ENCODE peak calls at places on chromosomes 16 and 17, in nine cellular contexts. One of them, this sample, is unnamed.

GRCh38 chr17:17043668-17044226 is 1.5 kb downstream of the MPRIP start:
- DNase-seq in activated naive CD8-positive, alpha-beta T cell treated with anti-CD3 and anti-CD28 coated beads, Interleukin-2, amount 50 U/mL, for 24 hours: no peak
- DNase-seq in amygdala: no peak
- DNase-seq in activated T-cell treated with anti-CD3 and anti-CD28 coated beads for 4 hours: no peak
- DNase-seq in H7: peak; percentile 56
- DNase-seq in choroid plexus epithelial cell: no peak
- DNase-seq in substantia nigra: no peak
- DNase-seq in left ventricle myocardium superior: no peak
- DNase-seq in COLO829: no peak
- DNase-seq in this sample: no peak

GRCh38 chr16:35411156-35411555 is 1951.7 kb downstream of the TP53TG3F start:
- DNase-seq in activated naive CD8-positive, alpha-beta T cell treated with anti-CD3 and anti-CD28 coated beads, Interleukin-2, amount 50 U/mL, for 24 hours: no peak
- DNase-seq in amygdala: no peak
- DNase-seq in activated T-cell treated with anti-CD3 and anti-CD28 coated beads for 4 hours: no peak
- DNase-seq in H7: no peak
- DNase-seq in choroid plexus epithelial cell: no peak
- DNase-seq in substantia nigra: no peak
- DNase-seq in left ventricle myocardium superior: no peak
- DNase-seq in COLO829: no peak
- DNase-seq in this sample: no peak

GRCh38 chr17:6163632-6164319 is 93.6 kb downstream of the WSCD1 start:
- DNase-seq in activated naive CD8-positive, alpha-beta T cell treated with anti-CD3 and anti-CD28 coated beads, Interleukin-2, amount 50 U/mL, for 24 hours: no peak
- DNase-seq in amygdala: no peak
- DNase-seq in activated T-cell treated with anti-CD3 and anti-CD28 coated beads for 4 hours: no peak
- DNase-seq in H7: no peak
- DNase-seq in choroid plexus epithelial cell: no peak
- DNase-seq in substantia nigra: peak; percentile 83
- DNase-seq in left ventricle myocardium superior: no peak
- DNase-seq in COLO829: no peak
- DNase-seq in this sample: no peak

GRCh38 chr17:40978752-40979151 is 5.4 kb downstream of the KRT40 start:
- DNase-seq in activated naive CD8-positive, alpha-beta T cell treated with anti-CD3 and anti-CD28 coated beads, Interleukin-2, amount 50 U/mL, for 24 hours: no peak
- DNase-seq in amygdala: no peak
- DNase-seq in activated T-cell treated with anti-CD3 and anti-CD28 coated beads for 4 hours: no peak
- DNase-seq in H7: no peak
- DNase-seq in choroid plexus epithelial cell: no peak
- DNase-seq in substantia nigra: no peak
- DNase-seq in left ventricle myocardium superior: no peak
- DNase-seq in COLO829: no peak
- DNase-seq in this sample: no peak

GRCh38 chr17:17382060-17382449 is 78.9 kb downstream of the NT5M start:
- DNase-seq in activated naive CD8-positive, alpha-beta T cell treated with anti-CD3 and anti-CD28 coated beads, Interleukin-2, amount 50 U/mL, for 24 hours: no peak
- DNase-seq in amygdala: no peak
- DNase-seq in activated T-cell treated with anti-CD3 and anti-CD28 coated beads for 4 hours: no peak
- DNase-seq in H7: no peak
- DNase-seq in choroid plexus epithelial cell: no peak
- DNase-seq in substantia nigra: no peak
- DNase-seq in left ventricle myocardium superior: no peak
- DNase-seq in COLO829: no peak
- DNase-seq in this sample: no peak

GRCh38 chr16:56986361-56986760 is 3.0 kb upstream of the NLRC5 start:
- DNase-seq in activated naive CD8-positive, alpha-beta T cell treated with anti-CD3 and anti-CD28 coated beads, Interleukin-2, amount 50 U/mL, for 24 hours: no peak
- DNase-seq in amygdala: no peak
- DNase-seq in activated T-cell treated with anti-CD3 and anti-CD28 coated beads for 4 hours: no peak
- DNase-seq in H7: no peak
- DNase-seq in choroid plexus epithelial cell: no peak
- DNase-seq in substantia nigra: no peak
- DNase-seq in left ventricle myocardium superior: no peak
- DNase-seq in COLO829: no peak
- DNase-seq in this sample: no peak

GRCh38 chr17:72297326-72298115 is 176.7 kb downstream of the SOX9 start:
- DNase-seq in activated naive CD8-positive, alpha-beta T cell treated with anti-CD3 and anti-CD28 coated beads, Interleukin-2, amount 50 U/mL, for 24 hours: no peak
- DNase-seq in amygdala: no peak
- DNase-seq in activated T-cell treated with anti-CD3 and anti-CD28 coated beads for 4 hours: no peak
- DNase-seq in H7: no peak
- DNase-seq in choroid plexus epithelial cell: peak; percentile 55
- DNase-seq in substantia nigra: no peak
- DNase-seq in left ventricle myocardium superior: peak; percentile 53
- DNase-seq in COLO829: peak; percentile 77
- DNase-seq in this sample: peak; percentile 20

GRCh38 chr17:58913971-58914769 is 158.5 kb downstream of the PPM1E start:
- DNase-seq in activated naive CD8-positive, alpha-beta T cell treated with anti-CD3 and anti-CD28 coated beads, Interleukin-2, amount 50 U/mL, for 24 hours: no peak
- DNase-seq in amygdala: no peak
- DNase-seq in activated T-cell treated with anti-CD3 and anti-CD28 coated beads for 4 hours: no peak
- DNase-seq in H7: no peak
- DNase-seq in choroid plexus epithelial cell: peak; percentile 68
- DNase-seq in substantia nigra: no peak
- DNase-seq in left ventricle myocardium superior: no peak
- DNase-seq in COLO829: no peak
- DNase-seq in this sample: no peak

GRCh38 chr17:6286239-6286638 is 148.7 kb downstream of the AIPL1 start:
- DNase-seq in activated naive CD8-positive, alpha-beta T cell treated with anti-CD3 and anti-CD28 coated beads, Interleukin-2, amount 50 U/mL, for 24 hours: no peak
- DNase-seq in amygdala: no peak
- DNase-seq in activated T-cell treated with anti-CD3 and anti-CD28 coated beads for 4 hours: no peak
- DNase-seq in H7: peak; percentile 46
- DNase-seq in choroid plexus epithelial cell: no peak
- DNase-seq in substantia nigra: no peak
- DNase-seq in left ventricle myocardium superior: no peak
- DNase-seq in COLO829: no peak
- DNase-seq in this sample: no peak

GRCh38 chr17:74337834-74338500 is 11.9 kb downstream of the KIF19 start:
- DNase-seq in activated naive CD8-positive, alpha-beta T cell treated with anti-CD3 and anti-CD28 coated beads, Interleukin-2, amount 50 U/mL, for 24 hours: no peak
- DNase-seq in amygdala: peak; percentile 39
- DNase-seq in activated T-cell treated with anti-CD3 and anti-CD28 coated beads for 4 hours: no peak
- DNase-seq in H7: peak; percentile 43
- DNase-seq in choroid plexus epithelial cell: no peak
- DNase-seq in substantia nigra: peak; percentile 15
- DNase-seq in left ventricle myocardium superior: no peak
- DNase-seq in COLO829: no peak
- DNase-seq in this sample: peak; percentile 69

GRCh38 chr16:81711609-81712329 is 67.3 kb upstream of the PLCG2 start:
- DNase-seq in activated naive CD8-positive, alpha-beta T cell treated with anti-CD3 and anti-CD28 coated beads, Interleukin-2, amount 50 U/mL, for 24 hours: no peak
- DNase-seq in amygdala: no peak
- DNase-seq in activated T-cell treated with anti-CD3 and anti-CD28 coated beads for 4 hours: no peak
- DNase-seq in H7: peak; percentile 90
- DNase-seq in choroid plexus epithelial cell: peak; percentile 99
- DNase-seq in substantia nigra: peak; percentile 12
- DNase-seq in left ventricle myocardium superior: no peak
- DNase-seq in COLO829: peak; percentile 77
- DNase-seq in this sample: no peak

GRCh38 chr16:7268182-7268581 is 64.5 kb upstream of the RBFOX1 start:
- DNase-seq in activated naive CD8-positive, alpha-beta T cell treated with anti-CD3 and anti-CD28 coated beads, Interleukin-2, amount 50 U/mL, for 24 hours: no peak
- DNase-seq in amygdala: no peak
- DNase-seq in activated T-cell treated with anti-CD3 and anti-CD28 coated beads for 4 hours: no peak
- DNase-seq in H7: peak; percentile 59
- DNase-seq in choroid plexus epithelial cell: peak; percentile 1
- DNase-seq in substantia nigra: peak; percentile 5
- DNase-seq in left ventricle myocardium superior: no peak
- DNase-seq in COLO829: peak; percentile 28
- DNase-seq in this sample: peak; percentile 31

GRCh38 chr16:85364323-85365040 is 248.6 kb upstream of the GSE1 start:
- DNase-seq in activated naive CD8-positive, alpha-beta T cell treated with anti-CD3 and anti-CD28 coated beads, Interleukin-2, amount 50 U/mL, for 24 hours: no peak
- DNase-seq in amygdala: no peak
- DNase-seq in activated T-cell treated with anti-CD3 and anti-CD28 coated beads for 4 hours: no peak
- DNase-seq in H7: no peak
- DNase-seq in choroid plexus epithelial cell: peak; percentile 64
- DNase-seq in substantia nigra: no peak
- DNase-seq in left ventricle myocardium superior: no peak
- DNase-seq in COLO829: no peak
- DNase-seq in this sample: no peak

GRCh38 chr17:81254955-81255717 is 16.0 kb downstream of the NDUFAF8 start:
- DNase-seq in activated naive CD8-positive, alpha-beta T cell treated with anti-CD3 and anti-CD28 coated beads, Interleukin-2, amount 50 U/mL, for 24 hours: no peak
- DNase-seq in amygdala: no peak
- DNase-seq in activated T-cell treated with anti-CD3 and anti-CD28 coated beads for 4 hours: no peak
- DNase-seq in H7: peak; percentile 89
- DNase-seq in choroid plexus epithelial cell: peak; percentile 79
- DNase-seq in substantia nigra: peak; percentile 63
- DNase-seq in left ventricle myocardium superior: peak; percentile 94
- DNase-seq in COLO829: no peak
- DNase-seq in this sample: no peak

GRCh38 chr17:76166168-76166567 is 25.1 kb upstream of the FOXJ1 start:
- DNase-seq in activated naive CD8-positive, alpha-beta T cell treated with anti-CD3 and anti-CD28 coated beads, Interleukin-2, amount 50 U/mL, for 24 hours: no peak
- DNase-seq in amygdala: no peak
- DNase-seq in activated T-cell treated with anti-CD3 and anti-CD28 coated beads for 4 hours: no peak
- DNase-seq in H7: no peak
- DNase-seq in choroid plexus epithelial cell: no peak
- DNase-seq in substantia nigra: peak; percentile 47
- DNase-seq in left ventricle myocardium superior: no peak
- DNase-seq in COLO829: peak; percentile 47
- DNase-seq in this sample: peak; percentile 79

GRCh38 chr17:75932852-75933251 is 8.0 kb downstream of the FBF1 start:
- DNase-seq in activated naive CD8-positive, alpha-beta T cell treated with anti-CD3 and anti-CD28 coated beads, Interleukin-2, amount 50 U/mL, for 24 hours: no peak
- DNase-seq in amygdala: no peak
- DNase-seq in activated T-cell treated with anti-CD3 and anti-CD28 coated beads for 4 hours: no peak
- DNase-seq in H7: no peak
- DNase-seq in choroid plexus epithelial cell: no peak
- DNase-seq in substantia nigra: no peak
- DNase-seq in left ventricle myocardium superior: no peak
- DNase-seq in COLO829: no peak
- DNase-seq in this sample: no peak

GRCh38 chr17:1224330-1224729 is 44.5 kb upstream of the ABR start:
- DNase-seq in activated naive CD8-positive, alpha-beta T cell treated with anti-CD3 and anti-CD28 coated beads, Interleukin-2, amount 50 U/mL, for 24 hours: no peak
- DNase-seq in amygdala: no peak
- DNase-seq in activated T-cell treated with anti-CD3 and anti-CD28 coated beads for 4 hours: no peak
- DNase-seq in H7: no peak
- DNase-seq in choroid plexus epithelial cell: no peak
- DNase-seq in substantia nigra: no peak
- DNase-seq in left ventricle myocardium superior: no peak
- DNase-seq in COLO829: no peak
- DNase-seq in this sample: no peak

GRCh38 chr17:71869833-71870545 is 250.8 kb upstream of the SOX9 start:
- DNase-seq in activated naive CD8-positive, alpha-beta T cell treated with anti-CD3 and anti-CD28 coated beads, Interleukin-2, amount 50 U/mL, for 24 hours: no peak
- DNase-seq in amygdala: no peak
- DNase-seq in activated T-cell treated with anti-CD3 and anti-CD28 coated beads for 4 hours: no peak
- DNase-seq in H7: no peak
- DNase-seq in choroid plexus epithelial cell: no peak
- DNase-seq in substantia nigra: no peak
- DNase-seq in left ventricle myocardium superior: no peak
- DNase-seq in COLO829: no peak
- DNase-seq in this sample: peak; percentile 41

GRCh38 chr17:80877095-80877828 is 114.4 kb upstream of the CHMP6 start:
- DNase-seq in activated naive CD8-positive, alpha-beta T cell treated with anti-CD3 and anti-CD28 coated beads, Interleukin-2, amount 50 U/mL, for 24 hours: peak; percentile 74
- DNase-seq in amygdala: no peak
- DNase-seq in activated T-cell treated with anti-CD3 and anti-CD28 coated beads for 4 hours: peak; percentile 28
- DNase-seq in H7: peak; percentile 44
- DNase-seq in choroid plexus epithelial cell: no peak
- DNase-seq in substantia nigra: no peak
- DNase-seq in left ventricle myocardium superior: peak; percentile 17
- DNase-seq in COLO829: no peak
- DNase-seq in this sample: no peak

GRCh38 chr16:2980227-2981176 is at the start of gene PKMYT1:
- DNase-seq in activated naive CD8-positive, alpha-beta T cell treated with anti-CD3 and anti-CD28 coated beads, Interleukin-2, amount 50 U/mL, for 24 hours: peak; percentile 98
- DNase-seq in amygdala: peak; percentile 55
- DNase-seq in activated T-cell treated with anti-CD3 and anti-CD28 coated beads for 4 hours: peak; percentile 94
- DNase-seq in H7: peak; percentile 100
- DNase-seq in choroid plexus epithelial cell: peak; percentile 83
- DNase-seq in substantia nigra: peak; percentile 90
- DNase-seq in left ventricle myocardium superior: peak; percentile 97
- DNase-seq in COLO829: peak; percentile 99
- DNase-seq in this sample: peak; percentile 85

GRCh38 chr17:54906713-54907112 is 6.1 kb downstream of the TOM1L1 start:
- DNase-seq in activated naive CD8-positive, alpha-beta T cell treated with anti-CD3 and anti-CD28 coated beads, Interleukin-2, amount 50 U/mL, for 24 hours: no peak
- DNase-seq in amygdala: no peak
- DNase-seq in activated T-cell treated with anti-CD3 and anti-CD28 coated beads for 4 hours: no peak
- DNase-seq in H7: no peak
- DNase-seq in choroid plexus epithelial cell: no peak
- DNase-seq in substantia nigra: no peak
- DNase-seq in left ventricle myocardium superior: no peak
- DNase-seq in COLO829: no peak
- DNase-seq in this sample: no peak

This sample was measured in putamen.